ENCODE peak calls at places on chromosomes 3 and 15, in four cellular contexts. Z is central memory CD8-positive, alpha-beta T cell; W is lower lobe of right lung; F is NCI-H2081. E is an unnamed sample.
A peak's percentile ranks its signal among the peaks of the same experiment; 100 is the strongest.

GRCh38 chr15:38793181-38793580 is 228.6 kb upstream of the RASGRP1 start:
- DNase-seq in Z (no peak), W (no peak), F (no peak), E (no peak)

GRCh38 chr3:149501524-149501923 is 27.0 kb downstream of the TM4SF4 start:
- DNase-seq in Z (no peak), W (no peak), F (no peak), E (no peak)

GRCh38 chr15:83210619-83211018 is 3.0 kb upstream of the HDGFL3 start:
- DNase-seq in Z (no peak), W (no peak), F (peak; percentile 67), E (no peak)

GRCh38 chr3:188670446-188670845 is 501.3 kb upstream of the TPRG1 start:
- DNase-seq in Z (no peak), W (no peak), F (no peak), E (no peak)

GRCh38 chr3:115891237-115891636 is 267.9 kb downstream of the GAP43 start:
- DNase-seq in Z (no peak), W (no peak), F (no peak), E (no peak)

GRCh38 chr3:31248619-31248992 is 284.1 kb upstream of the STT3B start:
- DNase-seq in Z (no peak), W (no peak), F (no peak), E (no peak)

GRCh38 chr3:46586738-46587246 is 20.7 kb upstream of the LRRC2 start:
- DNase-seq in Z (no peak), W (no peak), F (no peak), E (no peak)

GRCh38 chr15:70101459-70102113 is 3.9 kb upstream of the TLE3 start:
- DNase-seq in Z (no peak), W (no peak), F (peak; percentile 87), E (peak; percentile 70)

GRCh38 chr15:22257668-22258401 is 177.5 kb downstream of the OR4M2 start:
- DNase-seq in Z (no peak), W (no peak), F (no peak), E (no peak)

GRCh38 chr3:123739754-123740153 is 144.4 kb downstream of the MYLK start:
- DNase-seq in Z (no peak), W (no peak), F (no peak), E (no peak)

GRCh38 chr15:22839046-22839705 is 710 bp downstream of the NIPA2 start:
- DNase-seq in Z (no peak), W (no peak), F (no peak), E (peak; percentile 2)

E was measured in NCI-H2227 treated with DMSO at 0.1 percent for 48 hours.